ENCODE peak calls at places on chromosome 18, in six cellular contexts. One of them, this sample, is unnamed.

GRCh38 chr18:2855560-2856350 is 8.9 kb downstream of the EMILIN2 start:
- DNase-seq in posterior cingulate gyrus: no peak
- DNase-seq in HT-29: no peak
- DNase-seq in activated CD4-positive, alpha-beta T cell treated with anti-CD3 and anti-CD28 coated beads for 36 hours: peak
- DNase-seq in mammary epithelial cell: peak
- DNase-seq in EL: no peak
- DNase-seq in this sample: no peak

GRCh38 chr18:600107-600506 is 3.3 kb downstream of the CLUL1 start:
- DNase-seq in mammary epithelial cell: no peak
- DNase-seq in activated CD4-positive, alpha-beta T cell treated with anti-CD3 and anti-CD28 coated beads for 36 hours: no peak
- DNase-seq in HT-29: no peak
- DNase-seq in posterior cingulate gyrus: no peak
- DNase-seq in EL: no peak
- DNase-seq in this sample: no peak

GRCh38 chr18:39415471-39415870 is 1849.9 kb upstream of the CELF4 start:
- DNase-seq in activated CD4-positive, alpha-beta T cell treated with anti-CD3 and anti-CD28 coated beads for 36 hours: no peak
- DNase-seq in mammary epithelial cell: no peak
- DNase-seq in EL: no peak
- DNase-seq in posterior cingulate gyrus: no peak
- DNase-seq in HT-29: no peak
- DNase-seq in this sample: no peak

GRCh38 chr18:72830109-72830508 is 37.7 kb downstream of the NETO1 start:
- DNase-seq in HT-29: peak
- DNase-seq in EL: no peak
- DNase-seq in activated CD4-positive, alpha-beta T cell treated with anti-CD3 and anti-CD28 coated beads for 36 hours: peak
- DNase-seq in mammary epithelial cell: peak
- DNase-seq in posterior cingulate gyrus: peak
- DNase-seq in this sample: no peak

GRCh38 chr18:56565596-56566355 is 72.6 kb downstream of the TXNL1 start:
- DNase-seq in EL: peak
- DNase-seq in posterior cingulate gyrus: no peak
- DNase-seq in HT-29: no peak
- DNase-seq in activated CD4-positive, alpha-beta T cell treated with anti-CD3 and anti-CD28 coated beads for 36 hours: no peak
- DNase-seq in mammary epithelial cell: no peak
- DNase-seq in this sample: peak

GRCh38 chr18:58640891-58641610 is 12.2 kb upstream of the ALPK2 start:
- DNase-seq in EL: no peak
- DNase-seq in mammary epithelial cell: no peak
- DNase-seq in activated CD4-positive, alpha-beta T cell treated with anti-CD3 and anti-CD28 coated beads for 36 hours: no peak
- DNase-seq in posterior cingulate gyrus: no peak
- DNase-seq in HT-29: no peak
- DNase-seq in this sample: no peak

GRCh38 chr18:55588001-55588875 is at the start of gene TCF4:
- DNase-seq in mammary epithelial cell: peak
- DNase-seq in activated CD4-positive, alpha-beta T cell treated with anti-CD3 and anti-CD28 coated beads for 36 hours: peak
- DNase-seq in HT-29: no peak
- DNase-seq in EL: peak
- DNase-seq in posterior cingulate gyrus: peak
- DNase-seq in this sample: no peak

GRCh38 chr18:79912409-79912991 is 39.0 kb downstream of the SLC66A2 start:
- DNase-seq in HT-29: no peak
- DNase-seq in mammary epithelial cell: no peak
- DNase-seq in EL: no peak
- DNase-seq in activated CD4-positive, alpha-beta T cell treated with anti-CD3 and anti-CD28 coated beads for 36 hours: peak
- DNase-seq in posterior cingulate gyrus: peak
- DNase-seq in this sample: no peak

GRCh38 chr18:23810396-23810795 is 121.1 kb downstream of the LAMA3 start:
- DNase-seq in EL: no peak
- DNase-seq in activated CD4-positive, alpha-beta T cell treated with anti-CD3 and anti-CD28 coated beads for 36 hours: peak
- DNase-seq in HT-29: no peak
- DNase-seq in mammary epithelial cell: no peak
- DNase-seq in posterior cingulate gyrus: no peak
- DNase-seq in this sample: no peak

GRCh38 chr18:10727477-10727876 is 201.7 kb downstream of the NAPG start:
- DNase-seq in activated CD4-positive, alpha-beta T cell treated with anti-CD3 and anti-CD28 coated beads for 36 hours: no peak
- DNase-seq in posterior cingulate gyrus: no peak
- DNase-seq in mammary epithelial cell: no peak
- DNase-seq in EL: no peak
- DNase-seq in HT-29: no peak
- DNase-seq in this sample: no peak

GRCh38 chr18:56240405-56240804 is 398.0 kb downstream of the TXNL1 start:
- DNase-seq in activated CD4-positive, alpha-beta T cell treated with anti-CD3 and anti-CD28 coated beads for 36 hours: no peak
- DNase-seq in EL: peak
- DNase-seq in mammary epithelial cell: peak
- DNase-seq in HT-29: no peak
- DNase-seq in posterior cingulate gyrus: no peak
- DNase-seq in this sample: no peak

GRCh38 chr18:40222736-40223135 is 1732.3 kb upstream of the PIK3C3 start:
- DNase-seq in activated CD4-positive, alpha-beta T cell treated with anti-CD3 and anti-CD28 coated beads for 36 hours: no peak
- DNase-seq in EL: no peak
- DNase-seq in mammary epithelial cell: no peak
- DNase-seq in posterior cingulate gyrus: no peak
- DNase-seq in HT-29: no peak
- DNase-seq in this sample: no peak

GRCh38 chr18:25727281-25727680 is 363.1 kb downstream of the SS18 start:
- DNase-seq in mammary epithelial cell: no peak
- DNase-seq in HT-29: no peak
- DNase-seq in activated CD4-positive, alpha-beta T cell treated with anti-CD3 and anti-CD28 coated beads for 36 hours: no peak
- DNase-seq in posterior cingulate gyrus: no peak
- DNase-seq in EL: no peak
- DNase-seq in this sample: no peak

GRCh38 chr18:11791131-11791530 is 60.1 kb upstream of the CHMP1B start:
- DNase-seq in activated CD4-positive, alpha-beta T cell treated with anti-CD3 and anti-CD28 coated beads for 36 hours: no peak
- DNase-seq in mammary epithelial cell: no peak
- DNase-seq in EL: no peak
- DNase-seq in posterior cingulate gyrus: no peak
- DNase-seq in HT-29: no peak
- DNase-seq in this sample: no peak

GRCh38 chr18:22399949-22400348 is 17.8 kb downstream of the CTAGE1 start:
- DNase-seq in activated CD4-positive, alpha-beta T cell treated with anti-CD3 and anti-CD28 coated beads for 36 hours: no peak
- DNase-seq in EL: peak
- DNase-seq in posterior cingulate gyrus: no peak
- DNase-seq in mammary epithelial cell: no peak
- DNase-seq in HT-29: no peak
- DNase-seq in this sample: no peak

GRCh38 chr18:44682181-44682870 is 1.6 kb downstream of the SETBP1 start:
- DNase-seq in activated CD4-positive, alpha-beta T cell treated with anti-CD3 and anti-CD28 coated beads for 36 hours: no peak
- DNase-seq in EL: no peak
- DNase-seq in posterior cingulate gyrus: peak
- DNase-seq in mammary epithelial cell: peak
- DNase-seq in HT-29: no peak
- DNase-seq in this sample: no peak

GRCh38 chr18:68234115-68234514 is 480.8 kb downstream of the TMX3 start:
- DNase-seq in posterior cingulate gyrus: no peak
- DNase-seq in activated CD4-positive, alpha-beta T cell treated with anti-CD3 and anti-CD28 coated beads for 36 hours: no peak
- DNase-seq in EL: no peak
- DNase-seq in mammary epithelial cell: no peak
- DNase-seq in HT-29: no peak
- DNase-seq in this sample: no peak

GRCh38 chr18:58174285-58174684 is 130.3 kb downstream of the NEDD4L start:
- DNase-seq in HT-29: no peak
- DNase-seq in posterior cingulate gyrus: no peak
- DNase-seq in EL: no peak
- DNase-seq in activated CD4-positive, alpha-beta T cell treated with anti-CD3 and anti-CD28 coated beads for 36 hours: no peak
- DNase-seq in mammary epithelial cell: no peak
- DNase-seq in this sample: no peak

GRCh38 chr18:8188196-8188595 is 421.0 kb upstream of the RAB12 start:
- DNase-seq in HT-29: no peak
- DNase-seq in mammary epithelial cell: no peak
- DNase-seq in activated CD4-positive, alpha-beta T cell treated with anti-CD3 and anti-CD28 coated beads for 36 hours: no peak
- DNase-seq in EL: peak
- DNase-seq in posterior cingulate gyrus: no peak
- DNase-seq in this sample: no peak

GRCh38 chr18:51361130-51361860 is 163.8 kb upstream of the MEX3C start:
- DNase-seq in activated CD4-positive, alpha-beta T cell treated with anti-CD3 and anti-CD28 coated beads for 36 hours: no peak
- DNase-seq in EL: no peak
- DNase-seq in mammary epithelial cell: no peak
- DNase-seq in posterior cingulate gyrus: no peak
- DNase-seq in HT-29: peak
- DNase-seq in this sample: no peak

GRCh38 chr18:2961828-2962227 is 51.1 kb downstream of the LPIN2 start:
- DNase-seq in activated CD4-positive, alpha-beta T cell treated with anti-CD3 and anti-CD28 coated beads for 36 hours: peak
- DNase-seq in posterior cingulate gyrus: no peak
- DNase-seq in EL: no peak
- DNase-seq in mammary epithelial cell: no peak
- DNase-seq in HT-29: no peak
- DNase-seq in this sample: no peak

GRCh38 chr18:47873625-47874024 is 56.8 kb downstream of the SMAD2 start:
- DNase-seq in posterior cingulate gyrus: no peak
- DNase-seq in mammary epithelial cell: no peak
- DNase-seq in HT-29: no peak
- DNase-seq in EL: no peak
- DNase-seq in activated CD4-positive, alpha-beta T cell treated with anti-CD3 and anti-CD28 coated beads for 36 hours: no peak
- DNase-seq in this sample: no peak

GRCh38 chr18:24200899-24201298 is 62.0 kb downstream of the CABYR start:
- DNase-seq in posterior cingulate gyrus: no peak
- DNase-seq in EL: no peak
- DNase-seq in mammary epithelial cell: no peak
- DNase-seq in HT-29: no peak
- DNase-seq in activated CD4-positive, alpha-beta T cell treated with anti-CD3 and anti-CD28 coated beads for 36 hours: no peak
- DNase-seq in this sample: no peak

GRCh38 chr18:10299686-10300085 is 154.7 kb upstream of the APCDD1 start:
- DNase-seq in EL: peak
- DNase-seq in mammary epithelial cell: no peak
- DNase-seq in HT-29: no peak
- DNase-seq in activated CD4-positive, alpha-beta T cell treated with anti-CD3 and anti-CD28 coated beads for 36 hours: no peak
- DNase-seq in posterior cingulate gyrus: no peak
- DNase-seq in this sample: peak

GRCh38 chr18:55857961-55858360 is 270.0 kb upstream of the TCF4 start:
- DNase-seq in posterior cingulate gyrus: no peak
- DNase-seq in activated CD4-positive, alpha-beta T cell treated with anti-CD3 and anti-CD28 coated beads for 36 hours: no peak
- DNase-seq in EL: no peak
- DNase-seq in mammary epithelial cell: no peak
- DNase-seq in HT-29: no peak
- DNase-seq in this sample: no peak

GRCh38 chr18:48022531-48023330 is 92.3 kb upstream of the SMAD2 start:
- DNase-seq in HT-29: peak
- DNase-seq in mammary epithelial cell: peak
- DNase-seq in EL: peak
- DNase-seq in posterior cingulate gyrus: no peak
- DNase-seq in activated CD4-positive, alpha-beta T cell treated with anti-CD3 and anti-CD28 coated beads for 36 hours: peak
- DNase-seq in this sample: peak

GRCh38 chr18:76378526-76379215 is 116.4 kb downstream of the ZNF516 start:
- DNase-seq in posterior cingulate gyrus: no peak
- DNase-seq in activated CD4-positive, alpha-beta T cell treated with anti-CD3 and anti-CD28 coated beads for 36 hours: no peak
- DNase-seq in HT-29: no peak
- DNase-seq in EL: no peak
- DNase-seq in mammary epithelial cell: no peak
- DNase-seq in this sample: no peak

GRCh38 chr18:79911871-79912270 is 39.6 kb downstream of the SLC66A2 start:
- DNase-seq in activated CD4-positive, alpha-beta T cell treated with anti-CD3 and anti-CD28 coated beads for 36 hours: no peak
- DNase-seq in mammary epithelial cell: no peak
- DNase-seq in HT-29: no peak
- DNase-seq in EL: no peak
- DNase-seq in posterior cingulate gyrus: no peak
- DNase-seq in this sample: no peak

GRCh38 chr18:57780318-57781127 is 22.6 kb downstream of the ATP8B1 start:
- DNase-seq in mammary epithelial cell: peak
- DNase-seq in HT-29: peak
- DNase-seq in activated CD4-positive, alpha-beta T cell treated with anti-CD3 and anti-CD28 coated beads for 36 hours: no peak
- DNase-seq in posterior cingulate gyrus: no peak
- DNase-seq in EL: peak
- DNase-seq in this sample: no peak

GRCh38 chr18:5431836-5432575 is 111.8 kb downstream of the EPB41L3 start:
- DNase-seq in activated CD4-positive, alpha-beta T cell treated with anti-CD3 and anti-CD28 coated beads for 36 hours: no peak
- DNase-seq in mammary epithelial cell: no peak
- DNase-seq in EL: no peak
- DNase-seq in HT-29: no peak
- DNase-seq in posterior cingulate gyrus: no peak
- DNase-seq in this sample: no peak

GRCh38 chr18:44826418-44827259 is 146.0 kb downstream of the SETBP1 start:
- DNase-seq in posterior cingulate gyrus: peak
- DNase-seq in activated CD4-positive, alpha-beta T cell treated with anti-CD3 and anti-CD28 coated beads for 36 hours: no peak
- DNase-seq in mammary epithelial cell: peak
- DNase-seq in HT-29: no peak
- DNase-seq in EL: peak
- DNase-seq in this sample: peak

GRCh38 chr18:56146565-56146964 is 491.8 kb downstream of the TXNL1 start:
- DNase-seq in mammary epithelial cell: peak
- DNase-seq in posterior cingulate gyrus: no peak
- DNase-seq in EL: peak
- DNase-seq in HT-29: no peak
- DNase-seq in activated CD4-positive, alpha-beta T cell treated with anti-CD3 and anti-CD28 coated beads for 36 hours: no peak
- DNase-seq in this sample: no peak

GRCh38 chr18:12410121-12410520 is 2.4 kb downstream of the PRELID3A start:
- DNase-seq in HT-29: no peak
- DNase-seq in posterior cingulate gyrus: no peak
- DNase-seq in EL: peak
- DNase-seq in activated CD4-positive, alpha-beta T cell treated with anti-CD3 and anti-CD28 coated beads for 36 hours: no peak
- DNase-seq in mammary epithelial cell: no peak
- DNase-seq in this sample: no peak

GRCh38 chr18:34122724-34123334 is 101.9 kb downstream of the NOL4 start:
- DNase-seq in activated CD4-positive, alpha-beta T cell treated with anti-CD3 and anti-CD28 coated beads for 36 hours: peak
- DNase-seq in HT-29: peak
- DNase-seq in mammary epithelial cell: peak
- DNase-seq in posterior cingulate gyrus: no peak
- DNase-seq in EL: peak
- DNase-seq in this sample: peak

GRCh38 chr18:6610436-6610835 is 119.1 kb upstream of the ARHGAP28 start:
- DNase-seq in HT-29: no peak
- DNase-seq in posterior cingulate gyrus: no peak
- DNase-seq in EL: peak
- DNase-seq in activated CD4-positive, alpha-beta T cell treated with anti-CD3 and anti-CD28 coated beads for 36 hours: no peak
- DNase-seq in mammary epithelial cell: peak
- DNase-seq in this sample: no peak

GRCh38 chr18:13375302-13376255 is 157.0 kb downstream of the LDLRAD4 start:
- DNase-seq in EL: peak
- DNase-seq in posterior cingulate gyrus: peak
- DNase-seq in activated CD4-positive, alpha-beta T cell treated with anti-CD3 and anti-CD28 coated beads for 36 hours: peak
- DNase-seq in mammary epithelial cell: peak
- DNase-seq in HT-29: peak
- DNase-seq in this sample: peak

GRCh38 chr18:64983497-64984238 is 767.1 kb upstream of the CDH7 start:
- DNase-seq in posterior cingulate gyrus: no peak
- DNase-seq in HT-29: no peak
- DNase-seq in EL: no peak
- DNase-seq in mammary epithelial cell: no peak
- DNase-seq in activated CD4-positive, alpha-beta T cell treated with anti-CD3 and anti-CD28 coated beads for 36 hours: no peak
- DNase-seq in this sample: no peak